ENCODE peak calls at places on chromosomes 3 and 15, in ten cellular contexts. L is fibroblast of lung, Y is DND-41, X is A673, R is HCT116, N is H1, S is K562, G is hepatocyte, C is GM12878, E is PC-3. D is an unnamed sample.

GRCh38 chr3:124248471-124249028 is 256.6 kb upstream of the ROPN1 start:
- DNase-seq in N (no peak), E (peak), C (no peak), Y (no peak), R (no peak), G (peak), S (peak), L (peak), X (peak), D (no peak)

GRCh38 chr3:151580592-151580991 is 119.7 kb upstream of the IGSF10 start:
- DNase-seq in N (no peak), R (no peak), C (no peak), S (no peak), Y (no peak), X (peak), L (peak), E (no peak), G (peak), D (peak)

GRCh38 chr15:74364936-74365618 is 2.4 kb downstream of the CYP11A1 start:
- DNase-seq in S (no peak), N (no peak), R (no peak), G (no peak), C (no peak), X (no peak), Y (no peak), L (no peak), E (no peak), D (no peak)

GRCh38 chr3:105987809-105988208 is 119.0 kb upstream of the CBLB start:
- DNase-seq in E (no peak), N (no peak), R (no peak), X (no peak), G (no peak), Y (no peak), S (no peak), L (no peak), C (no peak), D (no peak)

GRCh38 chr15:73859236-73859635 is 14.1 kb upstream of the TBC1D21 start:
- DNase-seq in L (no peak), C (no peak), S (no peak), E (no peak), G (no peak), Y (no peak), X (no peak), N (no peak), R (no peak), D (no peak)

GRCh38 chr3:22691407-22691806 is 511.7 kb upstream of the UBE2E2 start:
- DNase-seq in Y (no peak), X (no peak), L (no peak), S (no peak), E (no peak), G (no peak), N (no peak), C (no peak), R (no peak), D (no peak)

GRCh38 chr3:130905551-130905950 is 11.7 kb downstream of the ATP2C1 start:
- DNase-seq in G (peak), C (no peak), E (peak), R (no peak), N (no peak), L (peak), X (peak), S (no peak), Y (no peak), D (peak)

GRCh38 chr15:99019558-99020540 is 12.3 kb upstream of the PGPEP1L start:
- DNase-seq in X (peak), R (no peak), G (no peak), E (peak), S (no peak), L (peak), C (no peak), Y (no peak), N (peak), D (no peak)

GRCh38 chr15:74235962-74236361 is at the start of gene CCDC33:
- DNase-seq in Y (no peak), C (peak), G (no peak), S (no peak), X (no peak), E (no peak), R (no peak), N (no peak), L (no peak), D (no peak)

GRCh38 chr3:194908972-194909371 is 223.3 kb downstream of the FAM43A start:
- DNase-seq in G (no peak), N (no peak), Y (no peak), L (no peak), C (no peak), E (no peak), X (no peak), S (no peak), R (no peak), D (no peak)

GRCh38 chr15:95410757-95411156 is 919.7 kb upstream of the NR2F2 start:
- DNase-seq in N (no peak), Y (no peak), X (no peak), C (no peak), S (peak), G (peak), E (no peak), R (no peak), L (no peak), D (no peak)

GRCh38 chr3:43693594-43693993 is 2.9 kb downstream of the ABHD5 start:
- DNase-seq in E (no peak), R (no peak), G (no peak), S (no peak), N (no peak), Y (no peak), X (no peak), L (no peak), C (no peak), D (no peak)

GRCh38 chr3:183587337-183587736 is 31.8 kb upstream of the KLHL6 start:
- DNase-seq in C (no peak), X (no peak), N (no peak), L (no peak), G (no peak), R (no peak), Y (peak), S (no peak), E (no peak), D (no peak)

GRCh38 chr3:100144255-100144866 is 30.1 kb upstream of the FILIP1L start:
- DNase-seq in E (no peak), R (no peak), N (no peak), Y (no peak), X (no peak), L (no peak), G (no peak), S (no peak), C (peak), D (no peak)

GRCh38 chr3:174046311-174046710 is 648.8 kb downstream of the NLGN1 start:
- DNase-seq in N (no peak), S (no peak), X (no peak), R (no peak), L (no peak), G (peak), Y (no peak), C (no peak), E (no peak), D (no peak)

GRCh38 chr15:70111203-70112017 is 13.7 kb upstream of the TLE3 start:
- DNase-seq in S (peak), G (peak), L (peak), X (peak), N (peak), E (peak), C (no peak), Y (peak), R (peak), D (peak)

GRCh38 chr3:138027821-138028220 is 17.9 kb downstream of the CLDN18 start:
- DNase-seq in X (no peak), N (no peak), L (no peak), C (no peak), E (no peak), S (no peak), G (no peak), R (no peak), Y (no peak), D (no peak)

GRCh38 chr3:64658001-64658400 is 29.8 kb downstream of the ADAMTS9 start:
- DNase-seq in Y (no peak), G (no peak), L (no peak), S (no peak), N (no peak), R (no peak), C (no peak), E (no peak), X (no peak), D (no peak)

GRCh38 chr3:133445111-133445510 is 45.3 kb downstream of the BFSP2 start:
- DNase-seq in G (no peak), S (no peak), L (no peak), C (no peak), X (no peak), E (no peak), R (no peak), Y (no peak), N (no peak), D (no peak)

GRCh38 chr3:187748050-187748481 is 2.8 kb upstream of the BCL6 start:
- DNase-seq in C (no peak), R (peak), Y (peak), E (peak), S (peak), L (peak), N (peak), X (peak), G (peak), D (no peak)

GRCh38 chr15:29456964-29457363 is 187.3 kb upstream of the NSMCE3 start:
- DNase-seq in L (no peak), X (no peak), C (no peak), E (no peak), G (no peak), R (no peak), S (no peak), Y (no peak), N (no peak), D (no peak)

GRCh38 chr3:197309528-197310361 is 11.3 kb upstream of the DLG1 start:
- DNase-seq in N (no peak), R (peak), L (peak), G (peak), Y (no peak), X (peak), E (peak), S (no peak), C (no peak), D (peak)

GRCh38 chr3:119437852-119438251 is 25.6 kb downstream of the TMEM39A start:
- DNase-seq in S (peak), R (no peak), X (no peak), G (no peak), Y (no peak), L (no peak), E (no peak), C (no peak), N (no peak), D (no peak)

GRCh38 chr3:119433613-119434325 is 29.6 kb downstream of the TMEM39A start:
- DNase-seq in G (no peak), C (no peak), X (no peak), E (no peak), R (no peak), S (no peak), N (no peak), L (no peak), Y (no peak), D (no peak)

GRCh38 chr3:119434703-119435102 is 28.7 kb downstream of the TMEM39A start:
- DNase-seq in Y (no peak), S (no peak), R (no peak), L (no peak), C (no peak), N (no peak), E (no peak), X (no peak), G (no peak), D (no peak)

DNA sequence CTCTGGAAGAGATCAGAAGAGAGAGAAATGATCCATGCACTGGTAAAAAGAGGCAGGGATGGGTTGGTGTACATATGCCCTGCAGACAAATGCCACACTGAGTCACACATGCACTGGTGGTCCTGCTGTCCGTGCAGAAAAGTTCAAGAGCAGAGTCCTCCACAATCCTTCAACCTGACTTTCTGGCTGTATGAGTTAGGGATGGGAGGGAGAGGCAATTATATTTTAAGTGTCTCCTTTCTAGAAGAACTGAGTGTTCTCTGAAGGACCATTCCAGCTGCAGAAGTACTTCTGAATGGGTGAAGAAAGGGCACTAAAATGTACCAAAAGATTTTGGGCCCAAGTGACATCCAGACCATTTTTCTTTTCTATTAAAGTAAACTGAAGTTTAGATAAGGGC is 26.4 kb downstream of the TMEM39A start:
- DNase-seq in X (no peak), E (no peak), L (no peak), N (no peak), R (no peak), S (no peak), Y (no peak), G (no peak), C (no peak), D (no peak)
- TF ChIP-seq EZH2 in X (no peak), E (no peak), L (no peak), N (no peak), R (no peak), S (no peak), Y (no peak), G (no peak), C (no peak), D (no peak)

GRCh38 chr3:147408180-147409105 is 722 bp upstream of the ZIC1 start:
- DNase-seq in L (no peak), Y (no peak), R (no peak), S (no peak), X (no peak), E (no peak), G (no peak), C (no peak), N (no peak), D (no peak)
- TF ChIP-seq EZH2 in L (no peak), Y (no peak), R (no peak), S (no peak), X (no peak), E (no peak), G (no peak), C (no peak), N (no peak), D (no peak)

GRCh38 chr3:82236257-82236656 is 474.8 kb upstream of the GBE1 start:
- DNase-seq in R (no peak), G (no peak), C (no peak), S (no peak), E (no peak), N (no peak), X (no peak), Y (no peak), L (no peak), D (no peak)
- TF ChIP-seq EZH2 in R (no peak), G (no peak), C (no peak), S (no peak), E (no peak), N (no peak), X (no peak), Y (no peak), L (no peak), D (no peak)

DNA sequence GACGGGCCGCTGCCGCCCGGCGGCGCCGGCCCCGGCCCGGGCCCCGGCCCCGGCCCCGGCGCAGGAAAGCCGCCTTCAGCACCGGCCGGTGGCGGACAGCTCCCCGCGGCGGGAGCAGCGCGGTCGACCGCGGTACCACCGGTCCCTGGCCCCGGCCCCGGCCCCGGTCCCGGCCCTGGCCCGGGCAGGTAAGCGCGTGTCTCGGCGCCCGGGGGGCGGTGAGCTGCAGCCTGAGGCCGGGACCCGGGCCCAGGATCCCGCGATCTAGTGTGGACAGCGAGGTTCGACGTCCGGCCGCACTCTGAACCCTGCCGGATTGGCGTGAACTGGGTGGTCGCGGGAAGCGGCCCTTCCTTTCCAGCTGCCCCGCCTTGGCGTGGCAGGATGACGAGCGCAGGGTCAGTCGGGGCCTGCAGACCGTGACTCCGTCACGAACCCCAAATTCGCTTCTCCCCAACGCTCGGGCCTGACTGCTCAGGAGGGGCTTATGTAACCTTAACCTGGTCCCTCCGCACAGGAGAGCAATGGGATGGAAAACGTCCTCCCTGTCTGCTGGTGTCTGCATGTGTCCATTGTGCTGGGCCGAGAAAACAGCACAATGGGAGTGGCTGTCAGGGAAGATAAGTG is 475 bp downstream of the BSN start:
- DNase-seq in Y (no peak), R (no peak), S (peak), X (peak), E (peak), G (peak), L (peak), N (peak), C (no peak), D (no peak)
- TF ChIP-seq EZH2 in Y (no peak), R (no peak), S (no peak), X (no peak), E (no peak), G (no peak), L (peak), N (no peak), C (no peak), D (no peak)

D was measured in SK-N-MC.